ENCODE peak calls at places on chromosomes 11 and 22, in four cellular contexts. One of them, this sample, is unnamed.

GRCh38 chr11:8056810-8057463 is 24.1 kb upstream of the TUB start:
- DNase-seq in NCI-H1930: no peak
- DNase-seq in EL: peak
- DNase-seq in SK-N-SH: no peak
- DNase-seq in this sample: no peak

GRCh38 chr11:67278939-67279588 is 10.0 kb upstream of the ANKRD13D start:
- DNase-seq in NCI-H1930: no peak
- DNase-seq in EL: no peak
- DNase-seq in SK-N-SH: no peak
- DNase-seq in this sample: no peak

GRCh38 chr11:65027213-65028067 is at the start of gene SNX15:
- DNase-seq in NCI-H1930: peak
- DNase-seq in EL: peak
- DNase-seq in SK-N-SH: peak
- DNase-seq in this sample: peak

GRCh38 chr11:93403930-93404329 is 73.4 kb downstream of the DEUP1 start:
- DNase-seq in NCI-H1930: no peak
- DNase-seq in EL: no peak
- DNase-seq in SK-N-SH: no peak
- DNase-seq in this sample: no peak

GRCh38 chr22:47161631-47162030 is 399.2 kb downstream of the TBC1D22A start:
- DNase-seq in NCI-H1930: no peak
- DNase-seq in EL: no peak
- DNase-seq in SK-N-SH: no peak
- DNase-seq in this sample: peak

GRCh38 chr22:32522237-32522636 is 47.6 kb downstream of the FBXO7 start:
- DNase-seq in NCI-H1930: no peak
- DNase-seq in EL: no peak
- DNase-seq in SK-N-SH: no peak
- DNase-seq in this sample: no peak

GRCh38 chr11:93524173-93524536 is 19.0 kb downstream of the SMCO4 start:
- DNase-seq in NCI-H1930: no peak
- DNase-seq in EL: no peak
- DNase-seq in SK-N-SH: no peak
- DNase-seq in this sample: no peak

GRCh38 chr11:65418431-65418680 is 4.2 kb upstream of the NEAT1 start:
- DNase-seq in NCI-H1930: no peak
- DNase-seq in EL: no peak
- DNase-seq in SK-N-SH: no peak
- DNase-seq in this sample: no peak

GRCh38 chr11:134447696-134448095 is 35.7 kb upstream of the B3GAT1 start:
- DNase-seq in NCI-H1930: no peak
- DNase-seq in EL: no peak
- DNase-seq in SK-N-SH: no peak
- DNase-seq in this sample: no peak

GRCh38 chr11:78414321-78415051 is 3.1 kb downstream of the GAB2 start:
- DNase-seq in NCI-H1930: no peak
- DNase-seq in EL: peak
- DNase-seq in SK-N-SH: peak
- DNase-seq in this sample: peak

GRCh38 chr22:33328789-33329296 is 270.7 kb upstream of the SYN3 start:
- DNase-seq in NCI-H1930: no peak
- DNase-seq in EL: peak
- DNase-seq in SK-N-SH: no peak
- DNase-seq in this sample: no peak

GRCh38 chr11:23502821-23503220 is 642.5 kb upstream of the CCDC179 start:
- DNase-seq in NCI-H1930: no peak
- DNase-seq in EL: peak
- DNase-seq in SK-N-SH: no peak
- DNase-seq in this sample: no peak

GRCh38 chr22:30000566-30000965 is 79.7 kb upstream of the HORMAD2 start:
- DNase-seq in NCI-H1930: no peak
- DNase-seq in EL: peak
- DNase-seq in SK-N-SH: no peak
- DNase-seq in this sample: no peak

GRCh38 chr11:124394408-124394807 is 4.4 kb downstream of the OR8B3 start:
- DNase-seq in NCI-H1930: no peak
- DNase-seq in EL: peak
- DNase-seq in SK-N-SH: no peak
- DNase-seq in this sample: peak

GRCh38 chr11:8068605-8069221 is 12.3 kb upstream of the TUB start:
- DNase-seq in NCI-H1930: no peak
- DNase-seq in EL: peak
- DNase-seq in SK-N-SH: peak
- DNase-seq in this sample: peak

This sample was measured in A673.